ENCODE peak calls at places on chromosomes 16 and 17, in seven cellular contexts. C is ascending aorta; X is T-helper 1 cell; W is small intestine; R is activated CD8-positive, alpha-beta T cell treated with anti-CD3 and anti-CD28 coated beads, Interleukin-2, amount 10 ng/mL, durations not matched to agents 7 days and 5 days; H is HCEC 1CT; Y is left colon. E is an unnamed sample.

GRCh38 chr16:4803479-4804243 is 1.2 kb upstream of the ROGDI start:
- DNase-seq in C (no peak), X (no peak), W (no peak), R (no peak), H (no peak), Y (no peak), E (no peak)

GRCh38 chr17:41019415-41019814 is 7.6 kb downstream of the KRTAP1-5 start:
- DNase-seq in C (no peak), X (no peak), W (no peak), R (no peak), H (no peak), Y (no peak), E (no peak)

GRCh38 chr17:79808763-79809529 is 12.1 kb upstream of the CBX8 start:
- DNase-seq in C (no peak), X (peak), W (peak), R (peak), H (peak), Y (peak), E (peak)

GRCh38 chr16:82641336-82641984 is 14.7 kb downstream of the CDH13 start:
- DNase-seq in C (no peak), X (no peak), W (no peak), R (no peak), H (peak), Y (no peak), E (no peak)

GRCh38 chr17:72123964-72124791 is 3.4 kb downstream of the SOX9 start:
- DNase-seq in C (no peak), X (no peak), W (peak), R (no peak), H (no peak), Y (no peak), E (peak)

GRCh38 chr17:36674278-36674650 is 72.9 kb downstream of the MRM1 start:
- DNase-seq in C (no peak), X (no peak), W (peak), R (peak), H (peak), Y (no peak), E (no peak)

GRCh38 chr16:8108991-8109509 is 481.3 kb downstream of the TMEM114 start:
- DNase-seq in C (no peak), X (no peak), W (no peak), R (no peak), H (no peak), Y (no peak), E (no peak)

GRCh38 chr16:5070431-5071186 is 1.0 kb upstream of the ALG1 start:
- DNase-seq in C (no peak), X (no peak), W (no peak), R (no peak), H (no peak), Y (peak), E (no peak)

GRCh38 chr17:17744116-17744515 is 62.9 kb downstream of the RAI1 start:
- DNase-seq in C (no peak), X (no peak), W (no peak), R (no peak), H (no peak), Y (no peak), E (no peak)

GRCh38 chr17:56521439-56522141 is 71.9 kb upstream of the NOG start:
- DNase-seq in C (no peak), X (no peak), W (no peak), R (no peak), H (no peak), Y (no peak), E (no peak)

GRCh38 chr17:42543190-42544079 is 7.4 kb downstream of the NAGLU start:
- DNase-seq in C (no peak), X (no peak), W (no peak), R (no peak), H (no peak), Y (no peak), E (no peak)

GRCh38 chr17:27671591-27671910 is 40.6 kb downstream of the LGALS9 start:
- DNase-seq in C (no peak), X (no peak), W (no peak), R (no peak), H (no peak), Y (no peak), E (no peak)

GRCh38 chr16:11743308-11744074 is 834 bp upstream of the TXNDC11 start:
- DNase-seq in C (peak), X (no peak), W (peak), R (peak), H (peak), Y (peak), E (peak)

GRCh38 chr17:47235506-47235905 is 18.1 kb upstream of the ITGB3 start:
- DNase-seq in C (no peak), X (no peak), W (peak), R (no peak), H (no peak), Y (no peak), E (no peak)

GRCh38 chr17:27586203-27586701 is 44.7 kb upstream of the LGALS9 start:
- DNase-seq in C (no peak), X (no peak), W (no peak), R (no peak), H (no peak), Y (no peak), E (no peak)

GRCh38 chr16:63323722-63324121 is 1287.5 kb upstream of the CDH8 start:
- DNase-seq in C (no peak), X (no peak), W (no peak), R (no peak), H (no peak), Y (no peak), E (no peak)

GRCh38 chr16:84115919-84116719 is 623 bp downstream of the MBTPS1 start:
- DNase-seq in C (no peak), X (peak), W (peak), R (peak), H (peak), Y (peak), E (peak)

GRCh38 chr16:54734156-54734555 is 196.5 kb upstream of the IRX5 start:
- DNase-seq in C (no peak), X (no peak), W (no peak), R (no peak), H (no peak), Y (no peak), E (no peak)

GRCh38 chr16:75922250-75922649 is 196.0 kb upstream of the CPHXL start:
- DNase-seq in C (no peak), X (no peak), W (no peak), R (no peak), H (no peak), Y (no peak), E (no peak)

GRCh38 chr17:32610027-32610650 is 123.3 kb downstream of the CDK5R1 start:
- DNase-seq in C (no peak), X (no peak), W (no peak), R (no peak), H (no peak), Y (no peak), E (no peak)

GRCh38 chr16:62927122-62927521 is 890.9 kb upstream of the CDH8 start:
- DNase-seq in C (no peak), X (no peak), W (no peak), R (no peak), H (no peak), Y (no peak), E (no peak)

GRCh38 chr17:45956090-45956489 is 43.0 kb upstream of the STH start:
- DNase-seq in C (no peak), X (no peak), W (no peak), R (no peak), H (no peak), Y (no peak), E (no peak)

GRCh38 chr17:48543854-48544355 is 1.0 kb downstream of the HOXB2 start:
- DNase-seq in C (no peak), X (no peak), W (no peak), R (peak), H (no peak), Y (no peak), E (no peak)

GRCh38 chr17:34305606-34306005 is 13.6 kb upstream of the CCL8 start:
- DNase-seq in C (no peak), X (no peak), W (no peak), R (no peak), H (no peak), Y (no peak), E (no peak)

GRCh38 chr17:40176409-40177110 is 710 bp upstream of the RAPGEFL1 start:
- DNase-seq in C (no peak), X (no peak), W (peak), R (no peak), H (no peak), Y (peak), E (peak)

GRCh38 chr17:27529230-27529796 is 73.1 kb downstream of the KSR1 start:
- DNase-seq in C (no peak), X (no peak), W (no peak), R (peak), H (no peak), Y (no peak), E (no peak)

GRCh38 chr17:7034955-7035590 is 742 bp upstream of the SLC16A13 start:
- DNase-seq in C (no peak), X (no peak), W (peak), R (peak), H (no peak), Y (no peak), E (no peak)

E was measured in colonic mucosa.